ENCODE peak calls at places on chromosomes 11 and 22, in seven cellular contexts. One of them, this sample, is unnamed.

GRCh38 chr11:69489746-69490365 is 8.4 kb downstream of the LINC01488 start:
- DNase-seq in GM23338: no peak
- DNase-seq in tibial artery: no peak
- DNase-seq in fibroblast of lung: no peak
- DNase-seq in transverse colon: no peak
- DNase-seq in AG09309: no peak
- DNase-seq in NB4: no peak
- DNase-seq in this sample: no peak

GRCh38 chr11:28461338-28461737 is 353.1 kb downstream of the METTL15 start:
- DNase-seq in transverse colon: no peak
- DNase-seq in GM23338: no peak
- DNase-seq in NB4: no peak
- DNase-seq in AG09309: peak
- DNase-seq in fibroblast of lung: peak
- DNase-seq in tibial artery: no peak
- DNase-seq in this sample: no peak

GRCh38 chr11:111452146-111452545 is 60.0 kb downstream of the BTG4 start:
- DNase-seq in fibroblast of lung: no peak
- DNase-seq in transverse colon: no peak
- DNase-seq in AG09309: no peak
- DNase-seq in NB4: no peak
- DNase-seq in tibial artery: no peak
- DNase-seq in GM23338: no peak
- DNase-seq in this sample: no peak

GRCh38 chr11:8527939-8528338 is 66.1 kb downstream of the STK33 start:
- DNase-seq in tibial artery: no peak
- DNase-seq in transverse colon: no peak
- DNase-seq in fibroblast of lung: no peak
- DNase-seq in GM23338: peak
- DNase-seq in NB4: no peak
- DNase-seq in AG09309: no peak
- DNase-seq in this sample: no peak

GRCh38 chr11:108122166-108122628 is 830 bp downstream of the ACAT1 start:
- DNase-seq in transverse colon: peak
- DNase-seq in fibroblast of lung: peak
- DNase-seq in AG09309: no peak
- DNase-seq in tibial artery: no peak
- DNase-seq in GM23338: peak
- DNase-seq in NB4: peak
- DNase-seq in this sample: no peak

GRCh38 chr22:50503475-50504145 is 3.9 kb downstream of the LMF2 start:
- DNase-seq in transverse colon: no peak
- DNase-seq in tibial artery: no peak
- DNase-seq in AG09309: no peak
- DNase-seq in NB4: no peak
- DNase-seq in fibroblast of lung: no peak
- DNase-seq in GM23338: peak
- DNase-seq in this sample: no peak

GRCh38 chr22:20656902-20657836 is 116.7 kb upstream of the SERPIND1 start:
- DNase-seq in GM23338: no peak
- DNase-seq in tibial artery: no peak
- DNase-seq in NB4: peak
- DNase-seq in AG09309: no peak
- DNase-seq in fibroblast of lung: no peak
- DNase-seq in transverse colon: no peak
- DNase-seq in this sample: no peak

GRCh38 chr11:117239295-117239694 is 6.8 kb downstream of the RNF214 start:
- DNase-seq in tibial artery: no peak
- DNase-seq in transverse colon: no peak
- DNase-seq in AG09309: peak
- DNase-seq in NB4: peak
- DNase-seq in fibroblast of lung: peak
- DNase-seq in GM23338: no peak
- DNase-seq in this sample: peak

GRCh38 chr22:22210375-22210774 is 34.2 kb upstream of the VPREB1 start:
- DNase-seq in fibroblast of lung: peak
- DNase-seq in tibial artery: no peak
- DNase-seq in NB4: peak
- DNase-seq in AG09309: no peak
- DNase-seq in transverse colon: no peak
- DNase-seq in GM23338: no peak
- DNase-seq in this sample: peak

GRCh38 chr11:120929664-120930154 is 94.2 kb upstream of the TBCEL start:
- DNase-seq in fibroblast of lung: peak
- DNase-seq in transverse colon: peak
- DNase-seq in AG09309: no peak
- DNase-seq in NB4: peak
- DNase-seq in tibial artery: no peak
- DNase-seq in GM23338: peak
- DNase-seq in this sample: peak

GRCh38 chr11:12160680-12161079 is 50.3 kb downstream of the MICAL2 start:
- DNase-seq in transverse colon: no peak
- DNase-seq in tibial artery: no peak
- DNase-seq in NB4: no peak
- DNase-seq in GM23338: no peak
- DNase-seq in AG09309: no peak
- DNase-seq in fibroblast of lung: no peak
- DNase-seq in this sample: no peak

GRCh38 chr11:104320091-104320490 is 156.1 kb upstream of the PDGFD start:
- DNase-seq in AG09309: no peak
- DNase-seq in fibroblast of lung: peak
- DNase-seq in transverse colon: no peak
- DNase-seq in GM23338: no peak
- DNase-seq in tibial artery: no peak
- DNase-seq in NB4: no peak
- DNase-seq in this sample: no peak

GRCh38 chr11:45803981-45804805 is 756 bp upstream of the SLC35C1 start:
- DNase-seq in AG09309: no peak
- DNase-seq in GM23338: peak
- DNase-seq in NB4: peak
- DNase-seq in transverse colon: peak
- DNase-seq in fibroblast of lung: peak
- DNase-seq in tibial artery: peak
- DNase-seq in this sample: no peak

GRCh38 chr11:33778682-33779081 is 4.4 kb upstream of the FBXO3 start:
- DNase-seq in tibial artery: no peak
- DNase-seq in transverse colon: no peak
- DNase-seq in GM23338: peak
- DNase-seq in fibroblast of lung: peak
- DNase-seq in NB4: no peak
- DNase-seq in AG09309: peak
- DNase-seq in this sample: peak

GRCh38 chr11:94145916-94146315 is 17.3 kb downstream of the PANX1 start:
- DNase-seq in GM23338: no peak
- DNase-seq in transverse colon: no peak
- DNase-seq in NB4: no peak
- DNase-seq in fibroblast of lung: no peak
- DNase-seq in tibial artery: no peak
- DNase-seq in AG09309: no peak
- DNase-seq in this sample: no peak

GRCh38 chr22:44919691-44920090 is 90.1 kb downstream of the PHF21B start:
- DNase-seq in tibial artery: no peak
- DNase-seq in fibroblast of lung: no peak
- DNase-seq in AG09309: no peak
- DNase-seq in NB4: no peak
- DNase-seq in transverse colon: no peak
- DNase-seq in GM23338: no peak
- DNase-seq in this sample: no peak

GRCh38 chr11:133663135-133663534 is 130.8 kb upstream of the OPCML start:
- DNase-seq in GM23338: no peak
- DNase-seq in AG09309: no peak
- DNase-seq in fibroblast of lung: no peak
- DNase-seq in NB4: no peak
- DNase-seq in tibial artery: no peak
- DNase-seq in transverse colon: no peak
- DNase-seq in this sample: no peak

GRCh38 chr11:120306519-120307242 is 18.4 kb upstream of the TLCD5 start:
- DNase-seq in tibial artery: no peak
- DNase-seq in NB4: peak
- DNase-seq in AG09309: peak
- DNase-seq in fibroblast of lung: peak
- DNase-seq in GM23338: peak
- DNase-seq in transverse colon: peak
- DNase-seq in this sample: peak

GRCh38 chr11:69636870-69637600 is 3.9 kb upstream of the CCND1 start:
- DNase-seq in tibial artery: no peak
- DNase-seq in fibroblast of lung: no peak
- DNase-seq in NB4: no peak
- DNase-seq in transverse colon: no peak
- DNase-seq in GM23338: peak
- DNase-seq in AG09309: no peak
- DNase-seq in this sample: no peak

GRCh38 chr11:15159085-15159484 is 44.4 kb downstream of the INSC start:
- DNase-seq in AG09309: no peak
- DNase-seq in fibroblast of lung: peak
- DNase-seq in NB4: peak
- DNase-seq in transverse colon: no peak
- DNase-seq in tibial artery: no peak
- DNase-seq in GM23338: peak
- DNase-seq in this sample: no peak

GRCh38 chr11:118086913-118087768 is at the start of gene SMIM35:
- DNase-seq in transverse colon: no peak
- DNase-seq in NB4: no peak
- DNase-seq in AG09309: no peak
- DNase-seq in GM23338: no peak
- DNase-seq in tibial artery: no peak
- DNase-seq in fibroblast of lung: no peak
- DNase-seq in this sample: no peak

GRCh38 chr11:12754582-12755250 is 80.5 kb downstream of the TEAD1 start:
- DNase-seq in GM23338: no peak
- DNase-seq in transverse colon: peak
- DNase-seq in tibial artery: no peak
- DNase-seq in fibroblast of lung: no peak
- DNase-seq in AG09309: no peak
- DNase-seq in NB4: no peak
- DNase-seq in this sample: no peak

GRCh38 chr11:133947298-133947905 is 9.4 kb downstream of the IGSF9B start:
- DNase-seq in NB4: peak
- DNase-seq in GM23338: peak
- DNase-seq in fibroblast of lung: peak
- DNase-seq in AG09309: no peak
- DNase-seq in transverse colon: no peak
- DNase-seq in tibial artery: no peak
- DNase-seq in this sample: no peak

GRCh38 chr22:41217553-41218157 is 12.5 kb downstream of the L3MBTL2 start:
- DNase-seq in NB4: peak
- DNase-seq in fibroblast of lung: peak
- DNase-seq in transverse colon: peak
- DNase-seq in GM23338: peak
- DNase-seq in tibial artery: peak
- DNase-seq in AG09309: peak
- DNase-seq in this sample: no peak

GRCh38 chr11:97722721-97723120 is 1298.0 kb upstream of the CNTN5 start:
- DNase-seq in AG09309: no peak
- DNase-seq in transverse colon: no peak
- DNase-seq in tibial artery: no peak
- DNase-seq in NB4: no peak
- DNase-seq in fibroblast of lung: no peak
- DNase-seq in GM23338: peak
- DNase-seq in this sample: no peak

DNA sequence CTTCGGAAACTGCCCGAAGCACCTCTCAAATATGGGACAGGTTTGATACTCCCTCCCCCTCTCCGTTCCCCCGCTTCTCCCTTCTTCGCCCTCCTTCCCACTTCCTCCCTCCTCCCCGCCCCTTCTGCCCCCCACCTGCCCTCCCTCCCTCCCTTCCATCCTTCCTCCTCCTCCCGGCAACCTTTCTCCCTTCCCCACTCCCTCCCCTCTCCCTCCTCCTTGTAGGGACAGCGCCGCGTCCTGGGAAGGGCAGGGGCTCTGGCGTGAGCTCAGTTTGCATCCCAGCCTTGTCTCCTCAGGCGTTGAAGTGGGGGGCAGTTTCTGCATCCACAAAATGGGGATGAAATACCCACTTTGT is 6.1 kb upstream of the NFAM1 start:
- DNase-seq in NB4: no peak
- DNase-seq in transverse colon: no peak
- DNase-seq in GM23338: peak
- DNase-seq in AG09309: no peak
- DNase-seq in tibial artery: no peak
- DNase-seq in fibroblast of lung: no peak
- DNase-seq in this sample: no peak
- H3K4me3 ChIP-seq in NB4: peak
- H3K4me3 ChIP-seq in transverse colon: peak
- H3K4me3 ChIP-seq in GM23338: peak
- H3K4me3 ChIP-seq in AG09309: no peak
- H3K4me3 ChIP-seq in tibial artery: no peak
- H3K4me3 ChIP-seq in fibroblast of lung: no peak
- H3K4me3 ChIP-seq in this sample: no peak

GRCh38 chr11:61497876-61498275 is 10.7 kb upstream of the LRRC10B start:
- DNase-seq in AG09309: no peak
- DNase-seq in fibroblast of lung: no peak
- DNase-seq in tibial artery: no peak
- DNase-seq in transverse colon: no peak
- DNase-seq in GM23338: no peak
- DNase-seq in NB4: no peak
- DNase-seq in this sample: no peak
- H3K4me3 ChIP-seq in AG09309: no peak
- H3K4me3 ChIP-seq in fibroblast of lung: no peak
- H3K4me3 ChIP-seq in tibial artery: no peak
- H3K4me3 ChIP-seq in transverse colon: no peak
- H3K4me3 ChIP-seq in GM23338: no peak
- H3K4me3 ChIP-seq in NB4: no peak
- H3K4me3 ChIP-seq in this sample: no peak

DNA sequence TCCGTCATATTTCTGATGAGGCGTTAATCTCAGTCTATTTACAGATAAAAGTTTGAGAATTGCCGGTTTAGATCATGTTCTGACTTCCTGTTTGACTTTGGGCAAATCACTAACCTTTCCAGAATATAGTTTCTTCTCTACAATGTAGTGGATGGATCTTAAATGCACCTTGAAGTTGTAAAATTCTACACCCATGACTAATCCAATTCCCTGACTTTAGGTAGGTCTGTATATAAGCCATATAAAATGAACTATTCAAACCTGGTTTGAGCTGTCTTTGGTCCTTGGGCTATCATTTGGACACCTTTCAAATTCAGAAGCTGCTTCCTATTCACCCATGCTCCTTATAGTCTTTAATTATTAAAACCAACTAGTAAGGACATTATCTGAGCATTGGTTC is 52.2 kb upstream of the BLID start:
- DNase-seq in AG09309: no peak
- DNase-seq in tibial artery: no peak
- DNase-seq in NB4: no peak
- DNase-seq in fibroblast of lung: no peak
- DNase-seq in GM23338: no peak
- DNase-seq in transverse colon: no peak
- DNase-seq in this sample: no peak
- H3K4me3 ChIP-seq in AG09309: no peak
- H3K4me3 ChIP-seq in tibial artery: no peak
- H3K4me3 ChIP-seq in NB4: no peak
- H3K4me3 ChIP-seq in fibroblast of lung: peak
- H3K4me3 ChIP-seq in GM23338: no peak
- H3K4me3 ChIP-seq in transverse colon: no peak
- H3K4me3 ChIP-seq in this sample: no peak

DNA sequence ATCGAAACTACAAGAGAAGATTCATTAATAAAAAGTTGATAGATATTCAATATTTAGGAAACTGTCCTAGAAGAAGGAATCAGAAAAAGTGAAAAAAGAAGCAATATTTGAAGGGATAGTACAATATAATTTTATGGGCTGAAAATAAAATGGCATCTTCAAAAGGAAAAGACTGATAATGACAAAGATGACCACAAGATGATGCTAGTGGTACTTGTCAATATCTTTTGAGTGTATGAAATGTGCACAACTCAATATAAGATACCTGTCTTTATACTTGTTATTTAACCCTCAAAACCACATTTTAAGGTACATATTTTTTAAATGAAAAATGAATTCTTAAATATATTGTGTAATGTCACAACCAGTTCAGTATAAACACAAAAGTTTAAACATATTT is 1059.6 kb upstream of the RAG2 start:
- DNase-seq in fibroblast of lung: peak
- DNase-seq in GM23338: no peak
- DNase-seq in AG09309: no peak
- DNase-seq in NB4: peak
- DNase-seq in transverse colon: no peak
- DNase-seq in tibial artery: no peak
- DNase-seq in this sample: peak
- H3K4me3 ChIP-seq in fibroblast of lung: no peak
- H3K4me3 ChIP-seq in GM23338: no peak
- H3K4me3 ChIP-seq in AG09309: no peak
- H3K4me3 ChIP-seq in NB4: no peak
- H3K4me3 ChIP-seq in transverse colon: no peak
- H3K4me3 ChIP-seq in tibial artery: no peak
- H3K4me3 ChIP-seq in this sample: no peak

This sample was measured in HFF-Myc.